ENCODE peak calls at places on chromosomes 16 and 17, in seven cellular contexts. S is stimulated activated CD4-positive, alpha-beta T cell treated with anti-CD3 and anti-CD28 coated beads, Interleukin-4, amount 100 ng/mL, for 1 hour; J is CD4-positive, alpha-beta memory T cell; W is left lung; L is activated CD8-positive, alpha-beta T cell treated with anti-CD3 and anti-CD28 coated beads, Interleukin-2, amount 10 ng/mL, durations not matched to agents 7 days and 5 days; R is AG20443; M is GM10248. P is an unnamed sample.

GRCh38 chr16:21005008-21005407 is 104.4 kb downstream of the LYRM1 start:
- DNase-seq in W (no peak), R (no peak), S (no peak), M (no peak), L (no peak), J (no peak), P (no peak)

GRCh38 chr17:48586355-48586924 is 3.6 kb downstream of the HOXB3 start:
- DNase-seq in J (no peak), L (peak), W (no peak), M (peak), S (peak), R (no peak), P (peak)

GRCh38 chr17:38706625-38707298 is 1.7 kb downstream of the MLLT6 start:
- DNase-seq in S (peak), R (peak), L (peak), M (no peak), J (peak), W (peak), P (peak)

GRCh38 chr17:43713494-43714162 is 45.0 kb downstream of the SOST start:
- DNase-seq in J (no peak), M (peak), R (peak), W (no peak), S (peak), L (peak), P (peak)

GRCh38 chr17:63881935-63882601 is at the start of gene GH2:
- DNase-seq in J (peak), W (no peak), M (peak), R (peak), S (peak), L (peak), P (peak)

GRCh38 chr17:5706835-5707234 is 122.5 kb upstream of the NLRP1 start:
- DNase-seq in J (peak), M (peak), R (peak), W (peak), L (peak), S (peak), P (peak)

GRCh38 chr17:32100971-32101631 is 41.2 kb upstream of the RHOT1 start:
- DNase-seq in J (no peak), L (no peak), R (no peak), S (no peak), W (no peak), M (no peak), P (peak)

GRCh38 chr16:64391009-64391663 is 730.7 kb downstream of the CDH11 start:
- DNase-seq in M (no peak), R (peak), L (no peak), S (no peak), W (no peak), J (no peak), P (no peak)

GRCh38 chr17:81500026-81500425 is 12.6 kb downstream of the ACTG1 start:
- DNase-seq in J (no peak), M (no peak), W (no peak), L (no peak), S (no peak), R (no peak), P (no peak)

GRCh38 chr16:11651796-11652195 is 16.5 kb upstream of the SNN start:
- DNase-seq in J (no peak), W (no peak), L (no peak), R (no peak), S (no peak), M (no peak), P (peak)

GRCh38 chr16:20971420-20971819 is 70.8 kb downstream of the LYRM1 start:
- DNase-seq in W (no peak), S (no peak), R (no peak), J (no peak), M (no peak), L (no peak), P (no peak)

GRCh38 chr16:17777461-17777863 is 306.7 kb upstream of the XYLT1 start:
- DNase-seq in W (no peak), S (no peak), J (no peak), R (peak), M (no peak), L (no peak), P (no peak)

GRCh38 chr17:4499431-4500187 is 928 bp downstream of the SPNS2 start:
- DNase-seq in S (peak), M (no peak), R (no peak), W (no peak), J (peak), L (peak), P (no peak)

GRCh38 chr17:69558796-69559195 is 144.3 kb downstream of the MAP2K6 start:
- DNase-seq in L (no peak), J (no peak), S (no peak), W (no peak), R (no peak), M (no peak), P (no peak)

GRCh38 chr16:84854759-84855158 is 35.0 kb downstream of the CRISPLD2 start:
- DNase-seq in W (no peak), R (no peak), S (no peak), M (no peak), J (no peak), L (no peak), P (no peak)

GRCh38 chr17:34118564-34118963 is 136.5 kb upstream of the CCL2 start:
- DNase-seq in R (no peak), S (no peak), J (no peak), M (no peak), W (no peak), L (no peak), P (no peak)

GRCh38 chr17:43219746-43220380 is 8.2 kb downstream of the TMEM106A start:
- DNase-seq in J (no peak), L (no peak), W (no peak), R (no peak), M (no peak), S (no peak), P (no peak)

GRCh38 chr17:77254961-77255741 is 114.4 kb downstream of the SEC14L1 start:
- DNase-seq in J (no peak), W (peak), M (no peak), L (no peak), R (peak), S (no peak), P (peak)

GRCh38 chr16:10964891-10965326 is 20.5 kb downstream of the CLEC16A start:
- DNase-seq in W (no peak), L (peak), J (peak), R (no peak), M (peak), S (peak), P (no peak)

GRCh38 chr17:82170412-82170961 is 42.2 kb downstream of the CCDC57 start:
- DNase-seq in J (no peak), W (peak), S (no peak), L (no peak), R (no peak), M (no peak), P (no peak)

GRCh38 chr17:48195910-48196309 is 88.3 kb downstream of the SNX11 start:
- DNase-seq in S (no peak), R (no peak), M (no peak), W (no peak), L (no peak), J (no peak), P (no peak)

GRCh38 chr17:77508047-77508715 is 367.4 kb downstream of the SEC14L1 start:
- DNase-seq in J (no peak), R (peak), L (no peak), S (no peak), M (no peak), W (no peak), P (no peak)

GRCh38 chr17:2735896-2736295 is 13.6 kb downstream of the CCDC92B start:
- DNase-seq in L (no peak), R (no peak), S (no peak), W (no peak), M (no peak), J (no peak), P (no peak)

GRCh38 chr17:55440391-55440790 is 18.8 kb upstream of the MMD start:
- DNase-seq in M (no peak), J (no peak), R (no peak), W (no peak), S (no peak), L (no peak), P (no peak)

GRCh38 chr17:3529817-3530741 is 27.5 kb downstream of the TRPV3 start:
- DNase-seq in M (no peak), L (no peak), J (no peak), W (no peak), S (no peak), R (peak), P (peak)

GRCh38 chr17:28940675-28941074 is 10.6 kb downstream of the PHF12 start:
- DNase-seq in W (no peak), J (no peak), R (no peak), S (no peak), M (no peak), L (no peak), P (no peak)

GRCh38 chr17:72476575-72476986 is 355.8 kb downstream of the SOX9 start:
- DNase-seq in S (no peak), L (no peak), W (no peak), J (no peak), R (no peak), M (no peak), P (no peak)

GRCh38 chr16:1494711-1495110 is 1.6 kb downstream of the TELO2 start:
- DNase-seq in W (no peak), J (no peak), L (no peak), M (no peak), R (no peak), S (no peak), P (no peak)

GRCh38 chr17:75681289-75681688 is 14.2 kb downstream of the SAP30BP start:
- DNase-seq in L (no peak), R (peak), W (no peak), S (no peak), J (no peak), M (no peak), P (no peak)

GRCh38 chr17:79678091-79678731 is 52.5 kb upstream of the ENPP7 start:
- DNase-seq in L (no peak), J (no peak), S (no peak), W (no peak), R (no peak), M (no peak), P (no peak)

GRCh38 chr17:18002171-18002570 is 29.5 kb downstream of the DRC3 start:
- DNase-seq in M (no peak), L (no peak), R (peak), S (no peak), J (no peak), W (no peak), P (no peak)

GRCh38 chr16:69490707-69491324 is 66.4 kb downstream of the CYB5B start:
- DNase-seq in L (no peak), S (no peak), R (no peak), M (no peak), W (no peak), J (no peak), P (no peak)

GRCh38 chr17:13592427-13592826 is 9.3 kb downstream of the HS3ST3A1 start:
- DNase-seq in W (no peak), M (no peak), S (no peak), L (no peak), R (no peak), J (no peak), P (no peak)

GRCh38 chr17:79832211-79833109 is 6.8 kb downstream of the CBX4 start:
- DNase-seq in L (no peak), R (no peak), S (no peak), W (peak), J (no peak), M (no peak), P (peak)

GRCh38 chr17:47889734-47890529 is 6.1 kb upstream of the SP2 start:
- DNase-seq in L (peak), S (peak), W (peak), R (peak), M (peak), J (peak), P (peak)

P was measured in Calu3.